ENCODE peak calls at places on chromosomes 11 and 22, in four cellular contexts. F, K, E and Z are unnamed samples.

GRCh38 chr11:92941676-92942571 is 27.5 kb upstream of the MTNR1B start:
- DNase-seq in K (no peak), F (no peak), E (peak), Z (no peak)

GRCh38 chr11:47443028-47443700 is 5.8 kb downstream of the RAPSN start:
- DNase-seq in F (no peak), E (no peak), K (no peak), Z (no peak)

GRCh38 chr11:10669258-10670033 is 24.1 kb downstream of the IRAG1 start:
- DNase-seq in F (no peak), K (no peak), E (peak), Z (no peak)

GRCh38 chr11:11708256-11708655 is 86.5 kb upstream of the GALNT18 start:
- DNase-seq in K (no peak), F (no peak), E (no peak), Z (no peak)

GRCh38 chr11:119863811-119864601 is 135.0 kb upstream of the NECTIN1 start:
- DNase-seq in K (no peak), F (no peak), E (no peak), Z (no peak)

GRCh38 chr11:3165916-3166267 is 782 bp upstream of the OSBPL5 start:
- DNase-seq in F (no peak), K (no peak), E (no peak), Z (no peak)

GRCh38 chr11:123590296-123590912 is 64.0 kb downstream of the SCN3B start:
- DNase-seq in E (peak), K (no peak), F (no peak), Z (peak)

GRCh38 chr11:1701041-1701807 is 4.2 kb downstream of the KRTAP5-6 start:
- DNase-seq in F (peak), E (no peak), K (no peak), Z (no peak)

GRCh38 chr22:36277482-36278291 is 24.8 kb downstream of the APOL1 start:
- DNase-seq in K (peak), F (no peak), E (peak), Z (no peak)

GRCh38 chr22:49244466-49245420 is 582.9 kb downstream of the BRD1 start:
- DNase-seq in K (no peak), E (no peak), F (peak), Z (no peak)

GRCh38 chr22:40511604-40512003 is 124.9 kb downstream of the MRTFA start:
- DNase-seq in E (no peak), F (no peak), K (no peak), Z (no peak)

GRCh38 chr11:124776865-124777645 is 15.0 kb upstream of the ESAM start:
- DNase-seq in E (no peak), K (no peak), F (no peak), Z (no peak)

GRCh38 chr11:69463181-69463891 is 18.1 kb upstream of the LINC01488 start:
- DNase-seq in K (peak), F (no peak), E (no peak), Z (no peak)

GRCh38 chr11:28146123-28146751 is 38.0 kb downstream of the METTL15 start:
- DNase-seq in F (no peak), K (peak), E (peak), Z (peak)

GRCh38 chr11:60303661-60304060 is 23.2 kb downstream of the MS4A4A start:
- DNase-seq in E (peak), K (no peak), F (no peak), Z (no peak)

GRCh38 chr22:31295831-31296230 is 3.5 kb upstream of the PIK3IP1 start:
- DNase-seq in F (no peak), E (no peak), K (no peak), Z (no peak)

GRCh38 chr11:1748467-1749019 is 1.9 kb downstream of the IFITM10 start:
- DNase-seq in E (no peak), K (no peak), F (no peak), Z (no peak)

GRCh38 chr11:65293909-65294381 is 20.7 kb upstream of the CDC42EP2 start:
- DNase-seq in E (no peak), F (no peak), K (no peak), Z (no peak)

GRCh38 chr22:49324527-49325491 is 502.9 kb downstream of the BRD1 start:
- DNase-seq in K (no peak), E (no peak), F (peak), Z (no peak)

GRCh38 chr22:24420072-24420976 is 7.1 kb upstream of the ADORA2A start:
- DNase-seq in F (peak), K (no peak), E (no peak), Z (no peak)

GRCh38 chr11:2453436-2453835 is 8.6 kb downstream of the KCNQ1 start:
- DNase-seq in K (no peak), E (no peak), F (no peak), Z (no peak)

GRCh38 chr22:35684270-35684700 is 33.4 kb upstream of the APOL5 start:
- DNase-seq in K (no peak), E (no peak), F (no peak), Z (no peak)

GRCh38 chr22:37930270-37930951 is 23.0 kb downstream of the C22orf23 start:
- DNase-seq in E (peak), F (no peak), K (no peak), Z (no peak)

GRCh38 chr22:32587449-32587848 is 112.8 kb downstream of the FBXO7 start:
- DNase-seq in K (no peak), E (peak), F (peak), Z (no peak)

GRCh38 chr11:26201411-26201810 is 130.5 kb upstream of the ANO3 start:
- DNase-seq in K (peak), E (peak), F (no peak), Z (peak)

DNA sequence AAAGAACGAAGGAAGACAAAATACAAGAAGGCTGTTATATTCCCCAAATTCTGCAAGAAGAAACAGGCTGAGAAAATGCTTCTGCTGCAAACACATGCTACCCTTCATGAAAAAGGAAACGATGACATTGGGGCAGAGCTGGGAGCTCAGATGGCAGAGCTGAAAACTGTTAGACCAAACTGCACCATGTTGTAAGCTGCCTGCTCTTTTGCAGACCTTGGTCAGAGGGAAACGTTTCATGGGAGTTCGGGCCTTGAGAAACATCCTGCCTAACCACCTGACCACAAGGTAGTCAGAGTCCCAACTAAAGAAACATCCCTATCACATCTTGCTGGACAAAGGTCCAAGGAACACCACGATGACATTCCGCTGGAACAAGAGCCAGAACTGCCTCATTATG is 110.6 kb upstream of the CTSC start:
- DNase-seq in F (no peak), E (no peak), K (no peak), Z (no peak)
- H3K4me3 ChIP-seq in F (no peak), E (no peak), K (no peak), Z (no peak)

GRCh38 chr11:129195682-129196081 is 3.6 kb upstream of the ARHGAP32 start:
- DNase-seq in F (no peak), K (no peak), E (no peak), Z (no peak)
- TF ChIP-seq CTCF in F (no peak), K (no peak), E (no peak), Z (no peak)

DNA sequence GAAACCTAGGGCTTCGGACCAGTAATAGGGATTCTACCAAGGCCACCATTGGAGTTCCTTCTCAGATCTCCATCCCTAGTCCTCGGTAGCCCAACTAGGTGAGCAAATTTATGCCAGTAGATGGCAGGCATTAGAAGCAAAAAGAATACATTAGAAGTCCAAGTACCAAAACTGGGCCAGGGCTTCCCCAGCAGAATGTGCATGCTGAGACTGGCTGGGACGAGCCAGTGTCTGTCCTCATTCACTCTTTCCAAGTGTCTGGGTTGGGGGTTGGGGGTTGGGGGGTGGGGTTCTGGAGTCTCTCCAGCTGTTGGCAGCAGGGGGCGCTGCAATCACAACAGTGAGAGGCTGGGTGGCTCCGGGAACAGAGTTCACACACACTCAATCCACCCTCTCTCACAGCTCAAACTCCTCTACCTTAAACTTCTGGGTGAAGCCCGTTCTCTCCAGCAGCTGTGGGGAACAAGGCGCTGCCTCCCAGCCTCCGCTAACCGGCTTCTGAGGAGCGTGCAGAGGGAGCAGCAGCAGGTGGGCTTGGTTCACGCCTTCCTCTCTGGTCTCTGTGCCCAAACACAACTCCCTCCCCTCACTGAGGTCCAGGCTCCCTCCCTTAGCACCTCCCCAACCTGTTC is 57.5 kb downstream of the BTG4 start:
- DNase-seq in F (peak), K (peak), E (peak), Z (no peak)
- H3K4me3 ChIP-seq in F (no peak), K (no peak), E (no peak), Z (no peak)

DNA sequence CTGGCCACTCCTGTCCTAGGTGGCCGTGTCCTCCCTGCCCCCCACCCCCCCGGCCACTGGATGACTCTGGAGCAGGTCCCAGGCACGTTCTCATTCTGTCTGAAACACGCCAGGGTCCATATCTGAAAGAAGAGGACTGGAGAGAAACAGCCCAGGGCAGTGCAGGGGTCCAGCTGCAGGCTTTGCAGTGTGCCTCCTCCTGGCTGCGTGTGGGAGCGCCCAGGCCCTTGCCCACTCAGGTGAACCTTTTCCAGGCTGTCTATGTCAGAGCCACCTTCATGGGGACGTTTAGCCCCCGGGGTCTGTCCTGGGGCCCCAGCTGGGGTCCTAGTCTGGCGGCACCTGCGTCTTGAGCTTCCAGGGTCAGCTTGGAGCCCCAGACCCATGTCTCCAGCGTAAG is 15.6 kb downstream of the GRAMD4 start:
- DNase-seq in E (no peak), F (no peak), K (no peak), Z (no peak)
- TF ChIP-seq CTCF in E (no peak), F (no peak), K (no peak), Z (peak)

GRCh38 chr11:44740967-44741366 is 14.2 kb downstream of the TSPAN18 start:
- DNase-seq in K (no peak), F (no peak), E (no peak), Z (no peak)
- H3K4me3 ChIP-seq in K (no peak), F (no peak), E (no peak), Z (no peak)

GRCh38 chr11:16603245-16603644 is 135.2 kb upstream of the C11orf58 start:
- DNase-seq in K (no peak), F (no peak), E (no peak), Z (no peak)
- TF ChIP-seq CTCF in K (no peak), F (no peak), E (no peak), Z (peak)

GRCh38 chr11:77191429-77191822 is 63.4 kb downstream of the MYO7A start:
- DNase-seq in E (peak), K (no peak), F (no peak), Z (no peak)
- H3K4me3 ChIP-seq in E (peak), K (no peak), F (no peak), Z (no peak)

DNA sequence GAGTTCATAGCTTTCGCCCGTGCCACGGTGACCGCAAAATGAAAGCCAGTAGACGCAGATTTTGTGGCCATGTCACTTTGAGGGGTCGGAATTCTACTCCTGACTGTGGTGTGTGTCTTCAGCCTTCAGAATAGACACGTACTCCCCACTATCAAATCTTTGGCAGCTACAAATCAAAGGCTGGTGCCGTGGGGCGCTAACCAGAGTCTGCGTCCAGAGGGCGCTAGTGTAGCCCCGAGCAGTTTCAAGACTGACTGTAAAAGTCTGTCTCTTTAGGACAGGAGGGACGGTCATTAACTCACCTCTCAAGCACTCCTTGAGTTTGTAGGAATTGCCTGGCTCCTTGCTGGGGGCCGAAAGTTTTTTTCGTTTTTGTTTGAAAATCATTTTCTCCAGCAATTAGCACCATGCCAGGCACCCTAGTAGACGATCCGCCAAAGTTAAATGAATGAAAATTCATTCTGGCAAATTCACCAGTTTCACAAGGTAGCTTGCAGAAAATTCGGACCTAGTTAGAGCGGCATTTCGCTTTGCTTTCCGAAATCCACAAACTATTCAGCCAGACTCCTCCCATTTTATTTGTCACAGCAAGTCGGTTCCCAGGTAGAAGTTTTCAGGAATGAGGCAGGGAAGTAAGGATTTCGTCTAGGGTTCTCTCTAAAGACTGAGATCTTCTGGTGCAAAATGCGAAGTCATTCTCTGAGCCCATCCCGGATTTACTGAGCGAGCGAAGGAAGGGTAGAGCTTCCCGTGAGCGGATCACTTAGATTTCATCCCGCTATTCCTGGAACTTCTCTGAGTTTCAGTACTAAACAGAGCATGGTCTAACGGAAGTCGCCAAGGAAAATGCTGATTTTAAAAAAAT is 2.8 kb upstream of the CALCA start:
- DNase-seq in K (no peak), E (peak), F (peak), Z (no peak)
- TF ChIP-seq CTCF in K (peak), E (peak), F (no peak), Z (peak)

GRCh38 chr11:7487360-7487759 is 2.1 kb downstream of the OLFML1 start:
- DNase-seq in E (no peak), K (no peak), F (no peak), Z (no peak)

GRCh38 chr11:7486731-7487130 is 1.4 kb downstream of the OLFML1 start:
- DNase-seq in E (no peak), K (no peak), F (no peak), Z (no peak)

GRCh38 chr11:7485854-7486425 is 634 bp downstream of the OLFML1 start:
- DNase-seq in F (no peak), K (no peak), E (no peak), Z (no peak)

GRCh38 chr11:7484645-7485044 is 661 bp upstream of the OLFML1 start:
- DNase-seq in F (no peak), E (no peak), K (no peak), Z (no peak)

DNA sequence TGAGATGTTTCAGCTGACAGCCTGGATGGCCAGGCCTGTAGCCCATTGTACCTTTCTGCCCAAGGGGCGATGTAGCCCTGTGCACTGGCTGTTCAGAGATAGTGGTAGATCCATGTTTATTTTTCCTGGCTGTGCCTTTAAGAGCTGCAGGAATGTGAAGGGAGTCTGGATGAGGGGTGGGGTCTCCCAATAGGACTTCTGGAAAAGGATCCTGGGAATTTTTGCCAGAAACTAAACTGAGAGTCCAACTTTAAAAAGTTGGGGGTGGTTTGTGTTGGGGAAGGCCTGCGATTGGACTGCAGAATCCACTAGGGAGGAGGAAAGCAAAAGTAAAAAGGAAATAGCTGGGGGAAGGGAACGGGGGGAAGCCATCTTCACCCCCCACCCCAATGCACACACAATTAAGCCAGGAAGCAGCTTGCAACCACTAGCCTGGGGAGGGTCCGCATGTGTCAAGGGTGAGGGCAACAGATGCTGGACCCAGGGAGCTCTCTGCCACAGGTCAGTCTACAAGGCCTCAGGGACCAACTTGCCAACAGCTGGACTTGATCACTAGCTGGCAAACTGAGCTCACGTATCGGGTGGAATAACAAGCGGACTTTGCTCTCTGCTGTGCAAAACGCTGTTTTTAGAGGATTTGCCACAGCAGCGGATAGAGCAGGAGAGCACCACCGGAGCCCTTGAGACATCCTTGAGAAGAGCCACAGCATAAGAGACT is at the start of gene OLFML1:
- DNase-seq in K (no peak), F (no peak), E (no peak), Z (no peak)
- H3K4me3 ChIP-seq in K (no peak), F (no peak), E (no peak), Z (no peak)

GRCh38 chr11:95723353-95723942 is 66.1 kb downstream of the FAM76B start:
- DNase-seq in K (no peak), F (no peak), E (no peak), Z (no peak)
- TF ChIP-seq CTCF in K (no peak), F (no peak), E (no peak), Z (no peak)